ENCODE peak calls at places on chromosomes 6 and 20, in nine cellular contexts. L is fibroblast of the aortic adventitia, F is heart right ventricle, K is fibroblast of lung, V is AG04450, M is IMR-90, S is H1, W is colonic mucosa, T is astrocyte of the cerebellum. Q is an unnamed sample.
A peak's percentile ranks its signal among the peaks of the same experiment; 100 is the strongest.

GRCh38 chr6:113450061-113450465 is 407.1 kb upstream of the MARCKS start:
- DNase-seq in L (no peak), F (no peak), K (peak; percentile 49), V (no peak), M (peak; percentile 51), S (no peak), W (no peak), T (no peak), Q (no peak)

GRCh38 chr20:57177636-57178280 is 88.7 kb downstream of the BMP7 start:
- DNase-seq in L (no peak), F (no peak), K (no peak), V (no peak), M (no peak), S (no peak), W (no peak), T (no peak), Q (no peak)

GRCh38 chr6:148825492-148825891 is 78.7 kb downstream of the UST start:
- DNase-seq in L (peak; percentile 28), F (no peak), K (no peak), V (no peak), M (no peak), S (no peak), W (no peak), T (no peak), Q (no peak)

GRCh38 chr6:128327890-128328289 is 192.5 kb downstream of the PTPRK start:
- DNase-seq in L (peak; percentile 63), F (no peak), K (peak; percentile 53), V (no peak), M (peak; percentile 16), S (no peak), W (no peak), T (no peak), Q (peak; percentile 25)

GRCh38 chr6:64330694-64331309 is 695.2 kb downstream of the PHF3 start:
- DNase-seq in L (peak; percentile 61), F (peak; percentile 60), K (peak; percentile 73), V (peak; percentile 51), M (peak; percentile 77), S (peak; percentile 21), W (peak; percentile 87), T (peak; percentile 20), Q (peak; percentile 13)

GRCh38 chr6:167208819-167209576 is 51.2 kb upstream of the GPR31 start:
- DNase-seq in L (no peak), F (no peak), K (no peak), V (no peak), M (no peak), S (no peak), W (no peak), T (no peak), Q (no peak)

GRCh38 chr6:36360241-36361054 is 23.8 kb upstream of the BNIP5 start:
- DNase-seq in L (peak; percentile 87), F (peak; percentile 60), K (peak; percentile 73), V (no peak), M (peak; percentile 66), S (peak; percentile 7), W (peak; percentile 81), T (peak; percentile 59), Q (peak; percentile 64)

GRCh38 chr6:130713144-130713543 is 114.1 kb upstream of the SMLR1 start:
- DNase-seq in L (no peak), F (no peak), K (no peak), V (no peak), M (no peak), S (peak; percentile 38), W (no peak), T (no peak), Q (no peak)

GRCh38 chr6:19337103-19337502 is 500.1 kb upstream of the ID4 start:
- DNase-seq in L (no peak), F (no peak), K (no peak), V (no peak), M (no peak), S (no peak), W (no peak), T (no peak), Q (no peak)

GRCh38 chr20:34709836-34710567 is 5.9 kb downstream of the TP53INP2 start:
- DNase-seq in L (peak; percentile 44), F (peak; percentile 72), K (no peak), V (no peak), M (peak; percentile 51), S (no peak), W (peak; percentile 77), T (no peak), Q (peak; percentile 14)

GRCh38 chr20:24665196-24665595 is 195.8 kb downstream of the SYNDIG1 start:
- DNase-seq in L (no peak), F (no peak), K (no peak), V (no peak), M (no peak), S (no peak), W (no peak), T (no peak), Q (no peak)

GRCh38 chr20:13545755-13546154 is 93.0 kb downstream of the TASP1 start:
- DNase-seq in L (peak; percentile 27), F (no peak), K (no peak), V (no peak), M (no peak), S (no peak), W (no peak), T (no peak), Q (no peak)

GRCh38 chr6:125585470-125585869 is 164.0 kb upstream of the HEY2 start:
- DNase-seq in L (no peak), F (no peak), K (no peak), V (no peak), M (no peak), S (no peak), W (no peak), T (no peak), Q (no peak)
- TF ChIP-seq CTCF in L (no peak), F (no peak), K (no peak), V (no peak), M (no peak), S (no peak), W (no peak), T (no peak), Q (no peak)

GRCh38 chr6:41682497-41682961 is 44.3 kb downstream of the MDFI start:
- DNase-seq in L (no peak), F (no peak), K (no peak), V (no peak), M (no peak), S (no peak), W (no peak), T (no peak), Q (no peak)
- TF ChIP-seq CTCF in L (no peak), F (peak; percentile 34), K (no peak), V (no peak), M (no peak), S (no peak), W (no peak), T (no peak), Q (peak; percentile 3)

GRCh38 chr6:41372526-41373366 is 37.3 kb downstream of the NCR2 start:
- DNase-seq in L (no peak), F (no peak), K (peak; percentile 9), V (no peak), M (no peak), S (no peak), W (no peak), T (no peak), Q (no peak)

GRCh38 chr6:41371992-41372525 is 36.7 kb downstream of the NCR2 start:
- DNase-seq in L (peak; percentile 16), F (no peak), K (peak; percentile 15), V (no peak), M (no peak), S (no peak), W (no peak), T (no peak), Q (no peak)

GRCh38 chr6:41370488-41371111 is 35.2 kb downstream of the NCR2 start:
- DNase-seq in L (no peak), F (no peak), K (no peak), V (no peak), M (no peak), S (no peak), W (no peak), T (no peak), Q (peak; percentile 12)

GRCh38 chr6:41373367-41373918 is 38.0 kb downstream of the NCR2 start:
- DNase-seq in L (no peak), F (no peak), K (no peak), V (no peak), M (no peak), S (no peak), W (no peak), T (no peak), Q (no peak)

GRCh38 chr6:41371461-41371991 is 36.1 kb downstream of the NCR2 start:
- DNase-seq in L (peak; percentile 25), F (peak; percentile 55), K (peak; percentile 40), V (peak; percentile 6), M (peak; percentile 42), S (no peak), W (peak; percentile 49), T (peak; percentile 12), Q (peak; percentile 14)
- TF ChIP-seq CTCF in L (peak; percentile 28), F (peak; percentile 17), K (no peak), V (peak; percentile 46), M (peak; percentile 35), S (peak; percentile 31), W (no peak), T (peak; percentile 39), Q (peak; percentile 39)

DNA sequence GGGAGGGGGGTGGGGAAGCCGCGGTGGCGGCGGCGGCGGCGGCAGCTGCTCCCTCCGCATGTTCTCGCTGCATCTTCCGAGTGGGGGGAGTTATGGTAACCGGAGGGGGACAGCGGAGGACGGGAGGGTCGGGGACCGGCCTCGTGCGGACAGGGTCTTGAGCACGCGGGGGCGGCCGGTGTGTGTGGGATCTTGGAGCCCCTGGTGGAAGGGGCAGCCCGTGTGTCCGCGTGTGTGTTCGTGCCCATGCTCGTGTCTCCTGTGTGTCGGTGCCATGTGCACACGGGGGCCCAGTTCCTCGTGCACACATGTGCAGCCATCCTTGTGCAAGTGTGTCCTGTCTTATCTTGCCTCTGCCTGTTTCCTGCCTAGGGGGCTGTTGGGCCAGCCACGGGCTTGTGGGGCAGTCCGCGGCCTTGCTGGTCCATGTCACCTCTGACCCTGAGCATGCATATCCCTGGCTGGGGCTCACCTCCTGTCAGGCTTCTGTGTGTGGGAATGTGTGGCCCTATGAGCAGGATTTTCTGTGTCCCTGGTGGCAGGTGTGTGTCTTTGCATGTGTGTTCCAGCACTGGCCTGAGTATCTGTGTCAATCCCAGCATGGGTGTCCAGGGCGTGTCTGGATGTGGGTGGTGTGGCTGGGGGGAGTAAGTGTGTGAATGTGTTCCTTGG is 8.5 kb downstream of the SYNGAP1 start:
- DNase-seq in L (no peak), F (no peak), K (no peak), V (no peak), M (no peak), S (no peak), W (peak; percentile 47), T (no peak), Q (peak; percentile 34)
- TF ChIP-seq CTCF in L (peak; percentile 33), F (no peak), K (peak; percentile 6), V (peak; percentile 35), M (no peak), S (peak; percentile 36), W (no peak), T (peak; percentile 37), Q (peak; percentile 71)

Q was measured in HFFc6.